ENCODE peak calls at places on chromosomes 7 and 10, in four cellular contexts. V, P, G and Z are unnamed samples.
A peak's percentile ranks its signal among the peaks of the same experiment; 100 is the strongest.

GRCh38 chr7:131194070-131194865 is 133.4 kb upstream of the MKLN1 start:
- DNase-seq in V (no peak), P (no peak), G (no peak), Z (no peak)

GRCh38 chr10:96478317-96478716 is 35.4 kb downstream of the TLL2 start:
- DNase-seq in V (no peak), P (no peak), G (no peak), Z (no peak)

GRCh38 chr10:50501478-50501877 is 122.3 kb downstream of the SGMS1 start:
- DNase-seq in V (peak; percentile 38), P (no peak), G (no peak), Z (no peak)

GRCh38 chr10:86943316-86944030 is 13.9 kb downstream of the MMRN2 start:
- DNase-seq in V (no peak), P (no peak), G (no peak), Z (peak; percentile 33)

GRCh38 chr10:8051109-8051781 is 3.2 kb upstream of the GATA3 start:
- DNase-seq in V (no peak), P (peak; percentile 76), G (peak; percentile 58), Z (no peak)

GRCh38 chr10:98411166-98411565 is 3.8 kb downstream of the PYROXD2 start:
- DNase-seq in V (no peak), P (no peak), G (no peak), Z (no peak)

GRCh38 chr7:100430450-100431285 is 1.0 kb downstream of the MEPCE start:
- DNase-seq in V (no peak), P (peak; percentile 71), G (peak; percentile 61), Z (no peak)

GRCh38 chr10:127942811-127943210 is 35.9 kb downstream of the PTPRE start:
- DNase-seq in V (no peak), P (no peak), G (no peak), Z (no peak)

GRCh38 chr7:118151671-118152070 is 32.3 kb upstream of the LSM8 start:
- DNase-seq in V (no peak), P (no peak), G (no peak), Z (no peak)

GRCh38 chr7:135842446-135843175 is 94.0 kb upstream of the FAM180A start:
- DNase-seq in V (no peak), P (no peak), G (no peak), Z (no peak)

GRCh38 chr10:88131561-88132139 is 268.2 kb downstream of the PTEN start:
- DNase-seq in V (no peak), P (no peak), G (no peak), Z (no peak)

GRCh38 chr7:38681882-38682281 is 50.7 kb upstream of the AMPH start:
- DNase-seq in V (no peak), P (no peak), G (no peak), Z (no peak)

GRCh38 chr10:28089467-28089866 is 90.6 kb upstream of the ODAD2 start:
- DNase-seq in V (peak; percentile 15), P (no peak), G (no peak), Z (no peak)

GRCh38 chr7:23357190-23358093 is 58.3 kb downstream of the MALSU1 start:
- DNase-seq in V (peak; percentile 54), P (peak; percentile 80), G (no peak), Z (no peak)

GRCh38 chr7:139286144-139286543 is 55.0 kb upstream of the FMC1 start:
- DNase-seq in V (no peak), P (no peak), G (no peak), Z (no peak)

GRCh38 chr10:121544301-121544869 is 53.9 kb downstream of the FGFR2 start:
- DNase-seq in V (no peak), P (no peak), G (no peak), Z (no peak)

GRCh38 chr7:158549176-158549833 is 38.3 kb downstream of the PTPRN2 start:
- DNase-seq in V (peak; percentile 47), P (no peak), G (no peak), Z (no peak)